ENCODE peak calls at places on chromosomes 7 and 10, in six cellular contexts. R, O, M, Q, N and F are unnamed samples.

GRCh38 chr10:124015991-124016390 is 77.4 kb downstream of the CHST15 start:
- DNase-seq in R (no peak), O (no peak), Q (no peak), M (no peak), N (no peak), F (no peak)

GRCh38 chr10:101770331-101771215 is 5.3 kb downstream of the FGF8 start:
- DNase-seq in M (no peak), O (no peak), Q (no peak), N (no peak), R (no peak), F (no peak)

GRCh38 chr10:130021373-130021950 is 57.4 kb upstream of the EBF3 start:
- DNase-seq in M (no peak), O (no peak), R (peak), N (no peak), Q (no peak), F (no peak)

GRCh38 chr10:125159932-125160855 is at the start of gene CTBP2:
- DNase-seq in M (peak), O (peak), N (peak), Q (peak), R (peak), F (no peak)

GRCh38 chr10:104441601-104442000 is 88.0 kb downstream of the CFAP58 start:
- DNase-seq in O (no peak), M (no peak), Q (peak), N (no peak), R (peak), F (peak)

GRCh38 chr10:77795426-77796055 is 131.0 kb downstream of the DLG5 start:
- DNase-seq in M (no peak), O (no peak), Q (no peak), N (no peak), R (no peak), F (no peak)

GRCh38 chr7:33982425-33982786 is 77.1 kb downstream of the BMPER start:
- DNase-seq in R (peak), N (no peak), O (no peak), Q (peak), M (peak), F (no peak)

GRCh38 chr10:87838650-87839049 is 20.6 kb upstream of the ATAD1 start:
- DNase-seq in O (no peak), R (no peak), Q (no peak), M (no peak), N (no peak), F (no peak)

GRCh38 chr7:80379034-80379433 is 132.8 kb downstream of the GNAT3 start:
- DNase-seq in O (no peak), Q (peak), R (peak), M (no peak), N (no peak), F (no peak)

GRCh38 chr7:111018960-111019835 is 71.7 kb upstream of the LRRN3 start:
- DNase-seq in R (no peak), M (no peak), O (no peak), Q (no peak), N (no peak), F (no peak)

GRCh38 chr7:744854-745430 is 17.9 kb upstream of the PRKAR1B start:
- DNase-seq in Q (no peak), R (no peak), N (no peak), O (no peak), M (no peak), F (no peak)

GRCh38 chr10:9275861-9276260 is 1221.4 kb downstream of the GATA3 start:
- DNase-seq in Q (no peak), R (no peak), N (no peak), O (no peak), M (no peak), F (no peak)

GRCh38 chr7:111763221-111763791 is 201.0 kb upstream of the IMMP2L start:
- DNase-seq in M (peak), R (peak), Q (peak), O (peak), N (no peak), F (no peak)

GRCh38 chr7:2964208-2964607 is 79.5 kb downstream of the CARD11 start:
- DNase-seq in O (no peak), M (no peak), R (no peak), N (no peak), Q (no peak), F (no peak)

GRCh38 chr7:149690688-149691446 is 82.5 kb downstream of the ZNF467 start:
- DNase-seq in R (peak), Q (peak), O (no peak), M (peak), N (peak), F (no peak)

GRCh38 chr10:17217661-17218306 is 10.3 kb upstream of the VIM start:
- DNase-seq in N (no peak), M (no peak), Q (peak), O (no peak), R (peak), F (no peak)

GRCh38 chr10:55374917-55375316 is 573.9 kb upstream of the PCDH15 start:
- DNase-seq in Q (no peak), O (no peak), M (no peak), R (no peak), N (no peak), F (no peak)